ENCODE peak calls at places on chromosomes 3 and 15, in ten cellular contexts. T is PC-3; Y is astrocyte; L is left lung; X is foreskin keratinocyte; O is naive thymus-derived CD4-positive, alpha-beta T cell; B is suprapubic skin; C is CD8-positive, alpha-beta memory T cell; J is stomach; D is CD8-positive, alpha-beta T cell. Q is an unnamed sample. For H3K4me1, the result is how much of the 10 kb centered on the place peaks cover.

GRCh38 chr15:83716605-83717004 is 62.7 kb downstream of the ADAMTSL3 start:
- DNase-seq in T (no peak), Y (no peak), L (no peak), X (no peak), O (no peak), B (no peak), C (no peak), J (no peak), D (no peak), Q (no peak)

GRCh38 chr15:91940466-91941381 is 87.2 kb downstream of the SLCO3A1 start:
- DNase-seq in T (no peak), Y (no peak), L (peak), X (no peak), O (no peak), B (no peak), C (no peak), J (no peak), D (no peak), Q (no peak)

GRCh38 chr3:23263796-23264195 is 60.7 kb downstream of the UBE2E2 start:
- DNase-seq in T (peak), Y (peak), L (no peak), X (peak), O (no peak), B (no peak), C (no peak), J (no peak), D (no peak), Q (no peak)

GRCh38 chr3:14658978-14659377 is 7.4 kb downstream of the CCDC174 start:
- DNase-seq in T (no peak), Y (no peak), L (no peak), X (no peak), O (no peak), B (no peak), C (no peak), J (no peak), D (no peak), Q (no peak)

GRCh38 chr3:161939919-161940693 is 443.5 kb downstream of the OTOL1 start:
- DNase-seq in T (no peak), Y (no peak), L (no peak), X (no peak), O (no peak), B (no peak), C (no peak), J (no peak), D (no peak), Q (no peak)

GRCh38 chr3:169769287-169770181 is at the start of gene ACTRT3:
- DNase-seq in T (peak), Y (peak), L (peak), X (no peak), O (peak), B (peak), C (peak), J (peak), D (peak), Q (peak)

GRCh38 chr3:169122407-169122806 is 541.1 kb downstream of the MECOM start:
- DNase-seq in T (no peak), Y (no peak), L (no peak), X (no peak), O (no peak), B (no peak), C (no peak), J (no peak), D (no peak), Q (no peak)

GRCh38 chr15:63864186-63864585 is 30.4 kb upstream of the HERC1 start:
- DNase-seq in T (no peak), Y (no peak), L (no peak), X (no peak), O (no peak), B (no peak), C (no peak), J (no peak), D (no peak), Q (no peak)

GRCh38 chr3:147120029-147120428 is 286.3 kb downstream of the ZIC4 start:
- DNase-seq in T (peak), Y (peak), L (no peak), X (no peak), O (no peak), B (no peak), C (no peak), J (no peak), D (no peak), Q (no peak)

GRCh38 chr15:38069001-38069400 is 134.6 kb downstream of the TMCO5A start:
- DNase-seq in T (peak), Y (peak), L (peak), X (no peak), O (no peak), B (no peak), C (no peak), J (peak), D (no peak), Q (no peak)

GRCh38 chr15:86135030-86135429 is 55.4 kb downstream of the AGBL1 start:
- DNase-seq in T (no peak), Y (no peak), L (no peak), X (no peak), O (no peak), B (no peak), C (no peak), J (no peak), D (no peak), Q (no peak)

GRCh38 chr3:60435941-60436650 is 815.2 kb downstream of the FHIT start:
- DNase-seq in T (no peak), Y (no peak), L (no peak), X (no peak), O (no peak), B (no peak), C (no peak), J (no peak), D (no peak), Q (no peak)

GRCh38 chr3:8458711-8459110 is 42.9 kb upstream of the LMCD1 start:
- DNase-seq in T (no peak), Y (peak), L (peak), X (no peak), O (no peak), B (peak), C (no peak), J (no peak), D (no peak), Q (no peak)

GRCh38 chr3:101567528-101568317 is 6.1 kb downstream of the TRMT10C start:
- DNase-seq in T (peak), Y (peak), L (no peak), X (no peak), O (no peak), B (no peak), C (no peak), J (no peak), D (no peak), Q (no peak)

GRCh38 chr3:169497567-169498257 is 165.8 kb downstream of the MECOM start:
- DNase-seq in T (peak), Y (peak), L (no peak), X (peak), O (no peak), B (no peak), C (no peak), J (no peak), D (no peak), Q (no peak)

GRCh38 chr3:61299343-61299742 is 48.1 kb upstream of the FHIT start:
- DNase-seq in T (no peak), Y (no peak), L (no peak), X (no peak), O (no peak), B (no peak), C (no peak), J (no peak), D (no peak), Q (no peak)

GRCh38 chr3:128188958-128189357 is 35.7 kb downstream of the EEFSEC start:
- DNase-seq in T (no peak), Y (peak), L (no peak), X (no peak), O (no peak), B (no peak), C (no peak), J (no peak), D (no peak), Q (no peak)

GRCh38 chr3:186772886-186773417 is 10.4 kb upstream of the EIF4A2 start:
- DNase-seq in T (no peak), Y (peak), L (peak), X (no peak), O (no peak), B (peak), C (no peak), J (peak), D (peak), Q (peak)

GRCh38 chr3:50830451-50830850 is 155.7 kb downstream of the DOCK3 start:
- DNase-seq in T (no peak), Y (no peak), L (no peak), X (no peak), O (no peak), B (no peak), C (no peak), J (no peak), D (no peak), Q (no peak)

GRCh38 chr15:41983621-41984571 is 11.5 kb upstream of the EHD4 start:
- DNase-seq in T (no peak), Y (no peak), L (no peak), X (no peak), O (no peak), B (peak), C (no peak), J (peak), D (no peak), Q (no peak)

GRCh38 chr3:11514191-11514770 is 129.4 kb downstream of the VGLL4 start:
- DNase-seq in T (peak), Y (peak), L (peak), X (no peak), O (no peak), B (no peak), C (no peak), J (peak), D (no peak), Q (no peak)

GRCh38 chr3:123066896-123067688 is at the start of gene PDIA5:
- DNase-seq in T (peak), Y (peak), L (peak), X (peak), O (peak), B (peak), C (peak), J (peak), D (peak), Q (peak)

GRCh38 chr3:79517766-79518413 is 249.9 kb downstream of the ROBO1 start:
- DNase-seq in T (peak), Y (peak), L (no peak), X (no peak), O (no peak), B (no peak), C (no peak), J (no peak), D (no peak), Q (no peak)

GRCh38 chr15:83753872-83754493 is 100.1 kb downstream of the ADAMTSL3 start:
- DNase-seq in T (peak), Y (no peak), L (no peak), X (no peak), O (no peak), B (no peak), C (no peak), J (no peak), D (no peak), Q (no peak)

GRCh38 chr3:122392868-122393844 is 9.2 kb downstream of the FAM162A start:
- DNase-seq in T (peak), Y (peak), L (no peak), X (no peak), O (peak), B (no peak), C (peak), J (no peak), D (no peak), Q (peak)

GRCh38 chr3:14451844-14452533 is 49.6 kb downstream of the SLC6A6 start:
- DNase-seq in T (peak), Y (peak), L (no peak), X (no peak), O (no peak), B (peak), C (no peak), J (peak), D (no peak), Q (no peak)

GRCh38 chr15:89096664-89097063 is 8.4 kb downstream of the ABHD2 start:
- DNase-seq in T (no peak), Y (no peak), L (no peak), X (no peak), O (no peak), B (no peak), C (no peak), J (peak), D (no peak), Q (no peak)

GRCh38 chr15:98954411-98954810 is 53.2 kb downstream of the PGPEP1L start:
- DNase-seq in T (no peak), Y (peak), L (no peak), X (no peak), O (no peak), B (peak), C (no peak), J (no peak), D (no peak), Q (no peak)

GRCh38 chr15:88299502-88299901 is 43.0 kb upstream of the NTRK3 start:
- DNase-seq in T (no peak), Y (no peak), L (no peak), X (no peak), O (no peak), B (no peak), C (no peak), J (no peak), D (no peak), Q (no peak)

GRCh38 chr3:48564022-48564421 is 441 bp upstream of the UCN2 start:
- DNase-seq in T (peak), Y (peak), L (peak), X (no peak), O (no peak), B (no peak), C (no peak), J (peak), D (peak), Q (no peak)

DNA sequence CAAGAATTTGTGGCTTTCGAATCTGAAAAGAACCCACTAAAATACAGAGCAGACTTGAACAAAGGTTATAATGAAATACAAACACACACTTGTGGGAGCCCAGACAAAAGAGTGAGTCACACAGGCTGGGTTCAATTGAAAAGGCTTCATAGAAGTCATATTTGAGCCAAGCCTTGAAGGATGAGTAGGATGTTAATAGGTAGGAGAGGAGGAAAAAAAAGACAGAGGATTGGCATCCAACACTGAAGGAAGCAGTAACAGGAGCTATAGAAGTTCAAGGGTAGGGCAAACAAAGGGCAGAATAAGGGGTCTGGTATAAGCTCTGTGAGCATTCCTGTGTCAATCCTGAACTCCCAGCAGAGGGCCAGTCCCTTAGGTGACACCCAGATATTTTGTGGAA is 325.4 kb downstream of the FOXP1 start:
- DNase-seq in T (peak), Y (peak), L (no peak), X (peak), O (no peak), B (no peak), C (no peak), J (no peak), D (no peak), Q (no peak)
- H3K27ac ChIP-seq in T (peak), Y (peak), L (no peak), X (no peak), O (peak), B (no peak), C (no peak), J (peak), D (no peak), Q (no peak)

GRCh38 chr3:46987485-46988401 is 8.3 kb downstream of the NBEAL2 start:
- DNase-seq in T (no peak), Y (no peak), L (peak), X (peak), O (peak), B (no peak), C (peak), J (peak), D (peak), Q (peak)

GRCh38 chr3:46986055-46986730 is 6.7 kb downstream of the NBEAL2 start:
- DNase-seq in T (no peak), Y (no peak), L (no peak), X (no peak), O (no peak), B (no peak), C (no peak), J (no peak), D (no peak), Q (peak)

GRCh38 chr3:46988616-46989015 is 9.2 kb downstream of the NBEAL2 start:
- DNase-seq in T (no peak), Y (no peak), L (no peak), X (no peak), O (no peak), B (no peak), C (no peak), J (no peak), D (no peak), Q (no peak)

GRCh38 chr3:46985588-46985987 is 6.1 kb downstream of the NBEAL2 start:
- DNase-seq in T (no peak), Y (no peak), L (no peak), X (no peak), O (no peak), B (no peak), C (no peak), J (no peak), D (no peak), Q (no peak)

DNA sequence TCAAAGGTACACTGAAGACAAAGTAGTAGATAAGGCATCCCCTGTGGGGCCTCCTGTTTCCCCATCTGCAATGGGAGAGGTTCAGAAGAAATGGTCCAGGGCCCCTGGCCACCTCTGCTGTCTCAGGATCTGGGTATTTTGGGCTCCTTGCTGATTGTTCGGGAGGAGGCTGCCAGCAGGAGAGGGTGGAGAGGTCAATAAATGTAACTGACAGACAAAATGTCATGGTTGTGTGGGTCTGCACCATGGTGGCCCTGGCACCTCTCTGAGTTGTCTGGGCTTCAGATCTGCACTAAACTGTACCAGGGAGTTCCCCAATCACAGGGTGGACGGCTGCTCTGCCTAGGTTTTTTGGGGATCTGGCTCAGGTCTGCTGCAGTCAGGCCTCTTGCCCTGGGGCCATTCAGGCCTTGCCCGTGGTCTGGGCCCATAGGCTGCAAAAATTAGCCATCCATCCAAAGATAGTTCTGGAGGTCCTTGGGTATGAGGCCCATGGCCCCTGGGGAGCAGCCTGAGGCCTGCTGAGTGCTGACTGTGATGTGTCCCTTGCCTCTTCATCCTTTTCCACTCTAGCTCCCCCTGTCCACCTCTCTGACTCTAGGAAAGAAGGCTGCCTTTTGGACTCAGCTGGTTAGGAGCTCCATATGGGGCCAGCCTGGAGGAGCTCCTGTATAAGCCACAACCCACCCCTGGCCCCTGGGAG is 7.5 kb downstream of the NBEAL2 start:
- DNase-seq in T (no peak), Y (no peak), L (no peak), X (no peak), O (no peak), B (no peak), C (no peak), J (no peak), D (no peak), Q (no peak)
- H3K4me1 ChIP-seq in T (under half), Y (under half), L (half or more), X (under half), O (half or more), B (half or more), C (half or more), J (half or more), D (half or more), Q (half or more)

GRCh38 chr3:57006949-57007419 is 53.5 kb upstream of the SPATA12 start:
- DNase-seq in T (peak), Y (peak), L (no peak), X (peak), O (no peak), B (no peak), C (no peak), J (peak), D (no peak), Q (no peak)

GRCh38 chr3:57006048-57006709 is 54.3 kb upstream of the SPATA12 start:
- DNase-seq in T (peak), Y (no peak), L (no peak), X (no peak), O (no peak), B (no peak), C (no peak), J (no peak), D (no peak), Q (no peak)

GRCh38 chr3:57009802-57010201 is 50.7 kb upstream of the SPATA12 start:
- DNase-seq in T (no peak), Y (no peak), L (no peak), X (no peak), O (no peak), B (no peak), C (no peak), J (no peak), D (no peak), Q (no peak)

GRCh38 chr3:57009367-57009766 is 51.1 kb upstream of the SPATA12 start:
- DNase-seq in T (no peak), Y (no peak), L (no peak), X (no peak), O (no peak), B (no peak), C (no peak), J (no peak), D (no peak), Q (no peak)

DNA sequence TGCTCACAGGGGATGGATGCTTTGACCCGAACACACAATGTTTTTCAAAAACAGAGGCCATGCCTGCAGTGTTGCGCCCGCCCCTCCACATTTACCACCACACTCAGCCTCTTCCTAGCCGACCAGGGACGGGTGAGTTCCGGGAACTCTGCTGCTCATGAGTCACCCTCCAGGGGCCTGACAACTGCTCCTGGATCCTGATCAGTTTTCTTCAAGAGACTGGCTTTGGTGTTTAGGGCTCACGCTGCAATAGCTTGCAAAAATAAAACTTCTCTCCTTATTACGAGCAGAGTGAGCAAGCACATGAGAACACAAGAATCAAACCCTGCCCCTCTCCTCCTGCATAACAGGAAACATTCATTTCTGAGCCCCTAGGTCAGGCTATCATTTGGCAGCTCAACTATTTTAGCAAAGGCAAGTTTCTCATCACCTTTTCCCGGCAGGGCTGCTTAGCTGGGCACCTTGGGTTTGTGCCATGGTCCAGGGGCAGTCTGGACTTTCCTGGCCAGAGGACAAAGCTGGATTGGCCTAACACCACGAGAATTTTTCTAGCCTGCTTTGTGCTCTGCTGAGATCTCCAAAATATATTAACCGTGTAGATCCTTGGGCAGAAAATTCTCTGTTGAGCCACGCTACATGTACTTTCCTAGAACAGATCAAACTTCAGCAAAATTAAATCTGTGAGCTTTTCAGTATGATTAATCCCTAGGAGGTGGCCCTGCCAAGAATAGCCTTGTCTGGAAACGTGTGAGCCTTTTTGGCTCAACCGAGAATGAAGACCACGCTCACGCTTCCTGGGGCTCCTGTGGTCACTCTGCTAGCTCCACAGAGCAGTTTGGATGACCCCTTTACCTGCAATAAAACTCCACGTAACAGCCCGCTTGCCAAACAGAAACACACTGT is 52.7 kb upstream of the SPATA12 start:
- DNase-seq in T (peak), Y (peak), L (peak), X (peak), O (no peak), B (peak), C (no peak), J (peak), D (no peak), Q (no peak)
- H3K27ac ChIP-seq in T (peak), Y (peak), L (peak), X (peak), O (no peak), B (peak), C (no peak), J (peak), D (no peak), Q (no peak)

GRCh38 chr3:114846252-114846651 is 300.8 kb downstream of the ZBTB20 start:
- DNase-seq in T (no peak), Y (no peak), L (peak), X (no peak), O (no peak), B (no peak), C (no peak), J (no peak), D (no peak), Q (no peak)
- H3K4me1 ChIP-seq in T (under half), Y (under half), L (under half), X (under half), O (under half), B (under half), C (under half), J (under half), D (under half), Q (under half)